ENCODE peak calls at places on chromosomes 1 and 21, in nine cellular contexts. O is HL-60, Y is stomach, N is prostate gland, R is breast epithelium, F is suprapubic skin, K is SK-N-SH, X is GM12878, G is spleen. A is an unnamed sample.

GRCh38 chr1:83999316-83999819 is 436 bp upstream of the TTLL7 start:
- DNase-seq in O (peak; percentile 8), Y (peak; percentile 78), N (peak; percentile 77), R (no peak), F (peak; percentile 72), K (no peak), X (no peak), G (peak; percentile 85), A (peak; percentile 80)

GRCh38 chr1:203493901-203494300 is at the start of gene OPTC:
- DNase-seq in O (no peak), Y (no peak), N (no peak), R (no peak), F (no peak), K (no peak), X (no peak), G (no peak), A (no peak)

GRCh38 chr1:115323366-115324004 is 14.6 kb downstream of the NGF start:
- DNase-seq in O (no peak), Y (no peak), N (no peak), R (no peak), F (no peak), K (no peak), X (no peak), G (no peak), A (no peak)

GRCh38 chr1:87615917-87616316 is 287.2 kb downstream of the LMO4 start:
- DNase-seq in O (no peak), Y (no peak), N (no peak), R (no peak), F (no peak), K (no peak), X (no peak), G (no peak), A (no peak)

GRCh38 chr1:58896211-58897183 is 112.7 kb upstream of the JUN start:
- DNase-seq in O (no peak), Y (peak; percentile 89), N (peak; percentile 57), R (no peak), F (peak; percentile 68), K (peak; percentile 73), X (no peak), G (peak; percentile 86), A (no peak)

GRCh38 chr21:18356801-18357200 is 46.8 kb downstream of the TMPRSS15 start:
- DNase-seq in O (no peak), Y (no peak), N (no peak), R (no peak), F (no peak), K (no peak), X (no peak), G (no peak), A (no peak)

GRCh38 chr1:59779949-59780348 is 34.8 kb upstream of the HOOK1 start:
- DNase-seq in O (no peak), Y (no peak), N (no peak), R (no peak), F (no peak), K (no peak), X (no peak), G (no peak), A (no peak)

GRCh38 chr1:26280333-26281042 is 602 bp downstream of the SH3BGRL3 start:
- DNase-seq in O (peak; percentile 83), Y (peak; percentile 27), N (peak; percentile 24), R (no peak), F (peak; percentile 78), K (no peak), X (no peak), G (peak; percentile 75), A (no peak)

GRCh38 chr1:210294991-210295773 is 33.5 kb upstream of the HHAT start:
- DNase-seq in O (no peak), Y (no peak), N (peak; percentile 35), R (peak; percentile 25), F (peak; percentile 80), K (peak; percentile 70), X (no peak), G (no peak), A (no peak)

GRCh38 chr1:212760126-212760823 is 31.3 kb downstream of the NSL1 start:
- DNase-seq in O (no peak), Y (no peak), N (no peak), R (no peak), F (no peak), K (no peak), X (no peak), G (peak; percentile 80), A (no peak)

GRCh38 chr1:156675715-156676311 is 1.4 kb downstream of the NES start:
- DNase-seq in O (no peak), Y (no peak), N (no peak), R (no peak), F (no peak), K (peak; percentile 86), X (no peak), G (no peak), A (no peak)

GRCh38 chr21:45644041-45644906 is 749 bp downstream of the PCBP3 start:
- DNase-seq in O (no peak), Y (no peak), N (no peak), R (no peak), F (no peak), K (peak; percentile 77), X (no peak), G (no peak), A (no peak)

GRCh38 chr1:222521299-222522104 is 26.4 kb downstream of the HHIPL2 start:
- DNase-seq in O (no peak), Y (no peak), N (no peak), R (no peak), F (no peak), K (no peak), X (no peak), G (no peak), A (no peak)

GRCh38 chr1:89652373-89652772 is 19.5 kb downstream of the LRRC8C start:
- DNase-seq in O (no peak), Y (no peak), N (no peak), R (no peak), F (no peak), K (no peak), X (no peak), G (no peak), A (no peak)

GRCh38 chr1:18018381-18018780 is 89.2 kb upstream of the IGSF21 start:
- DNase-seq in O (no peak), Y (no peak), N (no peak), R (no peak), F (no peak), K (no peak), X (no peak), G (no peak), A (no peak)

GRCh38 chr21:43361493-43362296 is 65.2 kb downstream of the SIK1 start:
- DNase-seq in O (no peak), Y (no peak), N (peak; percentile 93), R (peak; percentile 89), F (no peak), K (no peak), X (peak; percentile 73), G (peak; percentile 87), A (no peak)

GRCh38 chr1:1183833-1184775 is 10.4 kb downstream of the TTLL10 start:
- DNase-seq in O (no peak), Y (no peak), N (no peak), R (no peak), F (peak; percentile 50), K (peak; percentile 17), X (no peak), G (no peak), A (no peak)

DNA sequence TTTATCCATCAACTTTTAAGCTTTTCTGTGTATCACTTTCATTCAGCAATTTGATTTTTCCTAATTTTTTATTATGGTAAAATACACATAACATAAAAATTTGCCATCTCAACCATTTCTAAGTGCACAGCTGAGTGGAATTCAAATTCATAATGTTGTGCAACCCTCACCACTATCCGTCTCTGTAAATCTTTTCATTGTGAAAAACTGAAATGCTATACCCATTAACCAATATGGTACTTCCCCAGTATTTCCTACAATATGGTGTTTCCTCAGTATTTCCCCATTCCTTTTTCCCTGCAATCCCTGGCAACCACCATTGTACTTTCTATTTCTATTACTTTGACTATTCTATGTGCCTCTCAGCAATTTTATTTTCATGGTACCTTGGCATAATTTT is 6.8 kb downstream of the STPG1 start:
- DNase-seq in O (no peak), Y (no peak), N (no peak), R (no peak), F (no peak), K (no peak), X (no peak), G (no peak), A (no peak)
- TF ChIP-seq POLR2AphosphoS5 in O (no peak), Y (no peak), N (no peak), R (no peak), F (no peak), K (no peak), X (no peak), G (no peak), A (no peak)

DNA sequence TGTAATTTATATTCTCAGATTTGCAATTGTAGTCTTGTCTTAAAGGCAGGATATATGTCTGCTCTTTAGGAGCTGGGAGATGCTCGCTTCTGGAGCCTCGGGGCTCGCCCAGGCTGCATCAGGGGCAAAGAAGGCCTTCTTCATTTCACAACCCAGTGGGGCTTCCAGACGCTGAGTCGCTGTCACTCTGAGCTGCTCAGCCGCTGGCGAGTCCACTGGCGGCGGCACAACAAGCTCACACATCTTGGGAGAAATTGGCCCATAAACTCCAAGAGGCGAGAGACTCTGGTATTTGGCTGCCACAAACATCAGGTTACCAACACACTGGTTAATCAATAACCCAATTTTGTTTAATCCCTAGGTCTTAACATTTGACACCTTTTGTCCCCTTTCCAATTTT is 216.6 kb downstream of the ATG4C start:
- DNase-seq in O (no peak), Y (no peak), N (no peak), R (no peak), F (no peak), K (no peak), X (no peak), G (no peak), A (no peak)
- TF ChIP-seq POLR2AphosphoS5 in O (no peak), Y (no peak), N (no peak), R (no peak), F (no peak), K (no peak), X (no peak), G (no peak), A (no peak)

GRCh38 chr1:163571950-163572349 is 250.2 kb downstream of the NUF2 start:
- DNase-seq in O (no peak), Y (no peak), N (no peak), R (no peak), F (no peak), K (no peak), X (no peak), G (no peak), A (no peak)

GRCh38 chr1:163565171-163565570 is 243.4 kb downstream of the NUF2 start:
- DNase-seq in O (no peak), Y (no peak), N (no peak), R (no peak), F (no peak), K (no peak), X (no peak), G (no peak), A (no peak)

DNA sequence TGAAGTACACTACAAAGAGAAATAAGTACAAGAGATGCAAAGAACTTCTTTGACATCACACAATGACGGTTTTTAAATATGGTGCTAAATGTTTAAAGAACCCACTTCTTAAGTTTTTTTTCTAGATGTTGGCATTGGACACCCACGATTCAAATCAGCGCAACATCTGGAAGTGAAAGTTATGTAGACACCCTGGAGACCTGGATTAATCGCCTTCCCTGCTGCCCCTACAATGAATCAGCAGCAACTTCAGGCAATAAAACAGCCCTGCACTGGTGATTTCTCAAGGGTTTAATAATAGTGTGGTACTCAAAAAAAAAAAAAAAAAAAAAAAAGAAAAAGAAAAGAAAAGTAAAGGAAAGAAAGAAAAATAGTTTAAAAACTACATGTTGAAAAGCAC is 248.3 kb downstream of the NUF2 start:
- DNase-seq in O (no peak), Y (no peak), N (no peak), R (no peak), F (no peak), K (no peak), X (no peak), G (no peak), A (no peak)
- TF ChIP-seq POLR2AphosphoS5 in O (no peak), Y (no peak), N (no peak), R (no peak), F (no peak), K (no peak), X (no peak), G (no peak), A (no peak)

GRCh38 chr1:50720457-50721053 is 239.5 kb downstream of the FAF1 start:
- DNase-seq in O (no peak), Y (no peak), N (no peak), R (no peak), F (no peak), K (no peak), X (no peak), G (no peak), A (no peak)
- TF ChIP-seq POLR2AphosphoS5 in O (no peak), Y (no peak), N (no peak), R (no peak), F (no peak), K (no peak), X (no peak), G (no peak), A (no peak)